ENCODE peak calls at places on chromosomes 3 and 15, in seven cellular contexts. One of them, this sample, is unnamed.

GRCh38 chr3:172280406-172281051 is 167.7 kb downstream of the GHSR start:
- DNase-seq in stimulated activated naive CD8-positive, alpha-beta T cell treated with anti-CD3 and anti-CD28 coated beads, Interleukin-15, amount 100 ng/mL, for 72 hours: no peak
- DNase-seq in AG09309: no peak
- DNase-seq in AG20443: no peak
- DNase-seq in nucleus accumbens: no peak
- DNase-seq in AG10803: peak
- DNase-seq in anterior cingulate cortex: no peak
- DNase-seq in this sample: no peak

GRCh38 chr3:144127700-144128099 is 156.1 kb downstream of the DIPK2A start:
- DNase-seq in AG09309: no peak
- DNase-seq in AG20443: no peak
- DNase-seq in anterior cingulate cortex: no peak
- DNase-seq in AG10803: no peak
- DNase-seq in nucleus accumbens: no peak
- DNase-seq in stimulated activated naive CD8-positive, alpha-beta T cell treated with anti-CD3 and anti-CD28 coated beads, Interleukin-15, amount 100 ng/mL, for 72 hours: no peak
- DNase-seq in this sample: peak

GRCh38 chr3:25834346-25834745 is 44.5 kb downstream of the OXSM start:
- DNase-seq in stimulated activated naive CD8-positive, alpha-beta T cell treated with anti-CD3 and anti-CD28 coated beads, Interleukin-15, amount 100 ng/mL, for 72 hours: no peak
- DNase-seq in nucleus accumbens: no peak
- DNase-seq in AG09309: no peak
- DNase-seq in AG10803: no peak
- DNase-seq in anterior cingulate cortex: no peak
- DNase-seq in AG20443: no peak
- DNase-seq in this sample: no peak

GRCh38 chr15:68407141-68407885 is 24.6 kb downstream of the ITGA11 start:
- DNase-seq in stimulated activated naive CD8-positive, alpha-beta T cell treated with anti-CD3 and anti-CD28 coated beads, Interleukin-15, amount 100 ng/mL, for 72 hours: no peak
- DNase-seq in anterior cingulate cortex: no peak
- DNase-seq in AG20443: no peak
- DNase-seq in nucleus accumbens: no peak
- DNase-seq in AG10803: peak
- DNase-seq in AG09309: no peak
- DNase-seq in this sample: no peak

GRCh38 chr15:29859293-29859692 is 37.0 kb upstream of the TJP1 start:
- DNase-seq in stimulated activated naive CD8-positive, alpha-beta T cell treated with anti-CD3 and anti-CD28 coated beads, Interleukin-15, amount 100 ng/mL, for 72 hours: no peak
- DNase-seq in anterior cingulate cortex: no peak
- DNase-seq in AG20443: no peak
- DNase-seq in AG09309: no peak
- DNase-seq in AG10803: no peak
- DNase-seq in nucleus accumbens: no peak
- DNase-seq in this sample: no peak

GRCh38 chr3:58490860-58491501 is 915 bp upstream of the KCTD6 start:
- DNase-seq in nucleus accumbens: no peak
- DNase-seq in anterior cingulate cortex: no peak
- DNase-seq in stimulated activated naive CD8-positive, alpha-beta T cell treated with anti-CD3 and anti-CD28 coated beads, Interleukin-15, amount 100 ng/mL, for 72 hours: peak
- DNase-seq in AG10803: no peak
- DNase-seq in AG20443: no peak
- DNase-seq in AG09309: no peak
- DNase-seq in this sample: no peak

GRCh38 chr3:115931581-115931980 is 308.3 kb downstream of the GAP43 start:
- DNase-seq in stimulated activated naive CD8-positive, alpha-beta T cell treated with anti-CD3 and anti-CD28 coated beads, Interleukin-15, amount 100 ng/mL, for 72 hours: no peak
- DNase-seq in AG10803: no peak
- DNase-seq in anterior cingulate cortex: no peak
- DNase-seq in nucleus accumbens: no peak
- DNase-seq in AG09309: no peak
- DNase-seq in AG20443: peak
- DNase-seq in this sample: no peak

GRCh38 chr3:111831840-111832239 is 27.2 kb upstream of the PHLDB2 start:
- DNase-seq in anterior cingulate cortex: no peak
- DNase-seq in AG10803: peak
- DNase-seq in AG20443: peak
- DNase-seq in stimulated activated naive CD8-positive, alpha-beta T cell treated with anti-CD3 and anti-CD28 coated beads, Interleukin-15, amount 100 ng/mL, for 72 hours: peak
- DNase-seq in nucleus accumbens: no peak
- DNase-seq in AG09309: no peak
- DNase-seq in this sample: no peak

GRCh38 chr3:187104956-187105355 is 34.3 kb downstream of the RPL39L start:
- DNase-seq in AG20443: peak
- DNase-seq in stimulated activated naive CD8-positive, alpha-beta T cell treated with anti-CD3 and anti-CD28 coated beads, Interleukin-15, amount 100 ng/mL, for 72 hours: no peak
- DNase-seq in AG10803: peak
- DNase-seq in nucleus accumbens: no peak
- DNase-seq in AG09309: peak
- DNase-seq in anterior cingulate cortex: no peak
- DNase-seq in this sample: no peak

GRCh38 chr3:12138044-12138443 is 20.7 kb downstream of the TIMP4 start:
- DNase-seq in AG10803: peak
- DNase-seq in nucleus accumbens: no peak
- DNase-seq in anterior cingulate cortex: no peak
- DNase-seq in AG20443: peak
- DNase-seq in stimulated activated naive CD8-positive, alpha-beta T cell treated with anti-CD3 and anti-CD28 coated beads, Interleukin-15, amount 100 ng/mL, for 72 hours: peak
- DNase-seq in AG09309: no peak
- DNase-seq in this sample: no peak

GRCh38 chr3:54094926-54095325 is 27.4 kb upstream of the CACNA2D3 start:
- DNase-seq in stimulated activated naive CD8-positive, alpha-beta T cell treated with anti-CD3 and anti-CD28 coated beads, Interleukin-15, amount 100 ng/mL, for 72 hours: no peak
- DNase-seq in nucleus accumbens: no peak
- DNase-seq in AG09309: no peak
- DNase-seq in anterior cingulate cortex: no peak
- DNase-seq in AG20443: no peak
- DNase-seq in AG10803: no peak
- DNase-seq in this sample: no peak

GRCh38 chr3:100087203-100087602 is 27.1 kb downstream of the FILIP1L start:
- DNase-seq in nucleus accumbens: no peak
- DNase-seq in AG10803: peak
- DNase-seq in stimulated activated naive CD8-positive, alpha-beta T cell treated with anti-CD3 and anti-CD28 coated beads, Interleukin-15, amount 100 ng/mL, for 72 hours: no peak
- DNase-seq in AG09309: no peak
- DNase-seq in anterior cingulate cortex: no peak
- DNase-seq in AG20443: peak
- DNase-seq in this sample: no peak

GRCh38 chr3:54714035-54714434 is 213.8 kb downstream of the LRTM1 start:
- DNase-seq in anterior cingulate cortex: no peak
- DNase-seq in stimulated activated naive CD8-positive, alpha-beta T cell treated with anti-CD3 and anti-CD28 coated beads, Interleukin-15, amount 100 ng/mL, for 72 hours: no peak
- DNase-seq in AG20443: no peak
- DNase-seq in AG10803: no peak
- DNase-seq in AG09309: no peak
- DNase-seq in nucleus accumbens: no peak
- DNase-seq in this sample: no peak

GRCh38 chr3:64300790-64301423 is 75.6 kb upstream of the PRICKLE2 start:
- DNase-seq in AG20443: peak
- DNase-seq in stimulated activated naive CD8-positive, alpha-beta T cell treated with anti-CD3 and anti-CD28 coated beads, Interleukin-15, amount 100 ng/mL, for 72 hours: no peak
- DNase-seq in AG10803: peak
- DNase-seq in AG09309: peak
- DNase-seq in anterior cingulate cortex: no peak
- DNase-seq in nucleus accumbens: no peak
- DNase-seq in this sample: no peak

GRCh38 chr3:78690806-78691205 is 1077.0 kb downstream of the ROBO1 start:
- DNase-seq in nucleus accumbens: no peak
- DNase-seq in AG20443: peak
- DNase-seq in stimulated activated naive CD8-positive, alpha-beta T cell treated with anti-CD3 and anti-CD28 coated beads, Interleukin-15, amount 100 ng/mL, for 72 hours: no peak
- DNase-seq in AG10803: peak
- DNase-seq in anterior cingulate cortex: no peak
- DNase-seq in AG09309: peak
- DNase-seq in this sample: no peak

This sample was measured in NCI-H345.